ENCODE peak calls at places on chromosomes 1 and 21, in eight cellular contexts. G is fibroblast of lung, W is fibroblast of villous mesenchyme, J is IMR-90, Z is MCF 10A, O is kidney epithelial cell, E is GM10248, B is stomach. X is an unnamed sample.

GRCh38 chr1:174874337-174875053 is 125.3 kb upstream of the CACYBP start:
- DNase-seq in W (no peak), G (no peak), J (no peak), E (peak), Z (no peak), O (no peak), B (peak), X (no peak)

GRCh38 chr1:202155478-202156021 is 4.9 kb downstream of the PTPN7 start:
- DNase-seq in J (peak), E (no peak), G (peak), W (peak), Z (peak), O (peak), B (peak), X (peak)

GRCh38 chr1:84504580-84505021 is 1.6 kb upstream of the SPATA1 start:
- DNase-seq in W (peak), Z (peak), O (no peak), B (no peak), J (peak), E (no peak), G (peak), X (peak)

GRCh38 chr1:171486048-171486519 is 754 bp downstream of the PRRC2C start:
- DNase-seq in O (peak), W (peak), G (peak), Z (peak), J (peak), B (peak), E (peak), X (no peak)

GRCh38 chr1:227734858-227735780 is at the start of the genes JMJD4 and SNAP47:
- DNase-seq in E (peak), W (peak), G (peak), J (peak), B (peak), O (no peak), Z (peak), X (peak)

GRCh38 chr21:36450511-36450910 is 29.4 kb downstream of the CLDN14 start:
- DNase-seq in B (no peak), J (peak), W (no peak), Z (no peak), G (peak), E (no peak), O (no peak), X (peak)

GRCh38 chr1:69494171-69494570 is 73.6 kb upstream of the LRRC7 start:
- DNase-seq in W (peak), Z (no peak), G (peak), B (no peak), J (no peak), O (no peak), E (no peak), X (no peak)

GRCh38 chr21:35528109-35529042 is 479.3 kb upstream of the RUNX1 start:
- DNase-seq in W (peak), J (peak), G (no peak), B (no peak), Z (no peak), E (peak), O (no peak), X (no peak)

GRCh38 chr1:23865543-23865930 is 2.6 kb downstream of the FUCA1 start:
- DNase-seq in Z (peak), W (peak), E (peak), J (peak), O (peak), B (peak), G (peak), X (peak)

GRCh38 chr21:38820471-38821239 is 14.9 kb downstream of the ETS2 start:
- DNase-seq in Z (peak), B (no peak), W (peak), O (no peak), G (no peak), E (no peak), J (no peak), X (no peak)

GRCh38 chr1:90402893-90403849 is 313.9 kb downstream of the BARHL2 start:
- DNase-seq in B (peak), G (peak), E (no peak), Z (peak), W (peak), J (peak), O (peak), X (peak)

GRCh38 chr21:45611296-45611695 is 32.2 kb upstream of the PCBP3 start:
- DNase-seq in W (no peak), O (no peak), B (no peak), Z (no peak), J (no peak), E (no peak), G (no peak), X (no peak)

GRCh38 chr1:8018492-8019228 is 7.4 kb downstream of the ERRFI1 start:
- DNase-seq in W (peak), J (no peak), Z (no peak), G (peak), E (no peak), O (no peak), B (no peak), X (no peak)

GRCh38 chr1:94602312-94602711 is 60.8 kb upstream of the F3 start:
- DNase-seq in Z (peak), W (peak), O (no peak), G (peak), B (peak), J (peak), E (no peak), X (no peak)

GRCh38 chr1:14607295-14607694 is 8.8 kb downstream of the KAZN start:
- DNase-seq in Z (no peak), W (no peak), B (no peak), J (no peak), O (no peak), G (no peak), E (no peak), X (no peak)

GRCh38 chr1:14605945-14606344 is 7.5 kb downstream of the KAZN start:
- DNase-seq in J (no peak), Z (no peak), G (no peak), E (no peak), B (no peak), O (no peak), W (no peak), X (no peak)

GRCh38 chr1:14604414-14604813 is 5.9 kb downstream of the KAZN start:
- DNase-seq in Z (no peak), O (no peak), E (no peak), B (no peak), W (no peak), G (no peak), J (no peak), X (no peak)

GRCh38 chr1:14608308-14608707 is 9.8 kb downstream of the KAZN start:
- DNase-seq in J (no peak), W (no peak), E (no peak), O (no peak), G (no peak), B (no peak), Z (no peak), X (no peak)

GRCh38 chr1:14606632-14607031 is 8.1 kb downstream of the KAZN start:
- DNase-seq in W (no peak), Z (peak), E (no peak), G (no peak), O (no peak), B (no peak), J (no peak), X (no peak)
- TF ChIP-seq CTCF in W (no peak), Z (peak), E (no peak), G (no peak), O (peak), B (no peak), J (no peak), X (peak)

DNA sequence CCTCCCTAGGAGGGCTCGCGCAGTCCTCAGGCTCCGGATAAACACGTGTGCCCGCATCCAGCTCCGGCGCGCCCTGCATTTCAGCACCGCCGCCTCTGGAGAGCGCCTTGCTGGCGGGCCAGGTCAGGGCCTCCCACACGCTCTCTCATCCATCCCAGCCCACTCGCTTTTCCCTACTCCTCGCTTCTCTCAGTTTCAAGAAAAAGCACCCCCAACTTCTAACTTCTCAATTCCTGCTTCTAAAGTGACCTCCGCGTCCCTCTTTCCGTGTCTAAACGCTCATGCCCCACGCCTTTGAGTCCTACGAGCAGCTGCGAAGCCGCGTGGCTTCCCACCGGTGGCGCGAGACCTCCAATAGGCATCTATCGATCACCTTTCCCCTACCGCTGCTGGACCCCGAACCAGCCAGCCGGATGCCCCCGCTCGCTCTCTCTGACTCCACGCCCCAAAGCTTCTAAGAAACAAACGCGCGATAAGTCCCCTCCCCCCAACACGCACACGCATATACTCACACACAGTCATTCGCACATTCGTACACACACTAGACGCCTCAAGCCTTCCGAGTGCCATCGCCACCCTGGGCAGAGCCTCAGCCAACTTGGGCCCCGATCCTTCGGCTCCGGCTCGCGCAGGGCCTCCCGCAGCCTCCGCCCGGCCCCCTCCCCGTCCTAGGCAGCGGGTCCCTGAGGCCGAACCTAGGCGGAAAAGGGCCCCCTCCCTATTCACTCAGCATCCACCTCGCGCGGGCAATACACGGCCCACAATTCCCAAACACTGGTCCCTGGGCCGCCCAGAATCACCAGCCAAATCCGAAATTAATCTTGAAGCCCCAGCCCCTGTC is 1.1 kb downstream of the NMNAT2 start:
- DNase-seq in J (peak), E (peak), Z (no peak), G (peak), O (no peak), W (peak), B (peak), X (peak)
- TF ChIP-seq CTCF in J (no peak), E (no peak), Z (no peak), G (no peak), O (no peak), W (no peak), B (no peak), X (no peak)

GRCh38 chr1:156801409-156802121 is 15.1 kb downstream of the SH2D2A start:
- DNase-seq in B (no peak), W (peak), G (peak), E (no peak), O (no peak), J (peak), Z (no peak), X (no peak)
- TF ChIP-seq CTCF in B (no peak), W (peak), G (peak), E (no peak), O (no peak), J (peak), Z (no peak), X (peak)

GRCh38 chr1:86965012-86965826 is 50.8 kb downstream of the HS2ST1 start:
- DNase-seq in B (no peak), J (peak), W (peak), G (peak), Z (peak), E (no peak), O (no peak), X (peak)
- TF ChIP-seq CTCF in B (peak), J (peak), W (peak), G (peak), Z (peak), E (peak), O (peak), X (peak)

GRCh38 chr1:244918422-244919319 is 54.3 kb upstream of the HNRNPU start:
- DNase-seq in B (peak), Z (peak), G (peak), O (no peak), W (peak), E (peak), J (peak), X (peak)
- TF ChIP-seq CTCF in B (no peak), Z (no peak), G (no peak), O (no peak), W (peak), E (no peak), J (no peak), X (no peak)

DNA sequence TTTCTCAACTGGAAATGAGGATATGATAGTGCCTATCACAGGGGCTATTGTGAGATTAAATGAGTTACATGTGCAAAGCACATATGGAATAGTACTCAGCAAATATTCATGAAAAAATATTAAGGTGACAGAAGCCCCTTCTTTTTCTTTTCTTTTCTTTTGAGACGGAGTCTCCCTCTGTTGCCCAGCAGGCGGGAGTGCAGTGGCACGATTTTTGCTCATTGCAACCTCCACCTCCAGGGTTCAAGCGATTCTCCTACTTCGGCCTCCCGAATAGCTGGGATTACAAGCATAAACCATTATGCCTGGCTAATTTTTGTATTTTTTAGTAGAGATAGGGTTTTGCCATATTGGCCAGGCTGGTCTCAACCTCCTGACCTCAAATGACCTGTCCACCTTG is 139.4 kb downstream of the HIVEP3 start:
- DNase-seq in G (no peak), O (no peak), E (no peak), W (no peak), Z (no peak), J (no peak), B (no peak), X (no peak)
- TF ChIP-seq CTCF in G (no peak), O (no peak), E (no peak), W (peak), Z (no peak), J (peak), B (no peak), X (peak)

GRCh38 chr1:99527078-99527477 is 118.8 kb upstream of the PALMD start:
- DNase-seq in E (no peak), W (peak), B (no peak), O (no peak), Z (peak), G (peak), J (peak), X (no peak)
- TF ChIP-seq CTCF in E (no peak), W (peak), B (no peak), O (peak), Z (peak), G (peak), J (peak), X (peak)

GRCh38 chr21:28663111-28663693 is 329.5 kb downstream of the LTN1 start:
- DNase-seq in G (no peak), Z (no peak), E (no peak), B (no peak), O (no peak), J (no peak), W (no peak), X (no peak)
- TF ChIP-seq CTCF in G (no peak), Z (no peak), E (no peak), B (no peak), O (no peak), J (no peak), W (no peak), X (peak)

GRCh38 chr1:6082430-6082971 is 36.8 kb downstream of the KCNAB2 start:
- DNase-seq in O (no peak), Z (no peak), W (peak), G (no peak), B (no peak), E (no peak), J (no peak), X (no peak)
- TF ChIP-seq CTCF in O (peak), Z (no peak), W (peak), G (peak), B (peak), E (no peak), J (peak), X (peak)

DNA sequence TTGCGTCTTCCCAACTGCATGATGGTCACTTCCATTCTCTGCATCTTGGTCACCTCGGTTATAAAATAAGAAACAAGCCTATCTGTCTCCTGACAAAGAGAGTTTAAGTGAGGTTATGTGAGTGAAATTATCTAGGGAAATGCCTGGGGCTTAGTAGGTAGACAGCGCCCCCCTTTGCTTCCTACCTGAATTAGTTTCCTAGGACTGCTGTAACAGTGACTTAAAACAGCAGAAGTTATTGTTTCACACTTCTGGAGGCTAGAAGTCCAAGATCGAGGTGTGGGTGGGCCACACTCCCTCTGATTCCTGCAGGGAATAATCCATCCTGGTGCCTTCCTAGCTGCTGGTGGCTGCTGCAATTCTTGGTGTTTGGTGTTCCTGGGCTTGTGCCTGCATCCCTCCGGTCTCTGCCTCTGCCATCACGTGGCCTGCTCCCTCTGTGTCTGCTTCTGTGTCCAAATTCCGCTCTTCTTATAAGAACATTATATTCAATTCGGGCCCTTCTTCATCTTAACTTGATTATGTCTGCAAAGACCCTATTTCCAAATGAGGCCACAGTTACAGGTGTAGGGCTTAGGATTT is 92.6 kb downstream of the IGSF21 start:
- DNase-seq in E (no peak), W (no peak), J (no peak), Z (no peak), B (no peak), G (no peak), O (no peak), X (no peak)
- TF ChIP-seq CTCF in E (no peak), W (no peak), J (no peak), Z (no peak), B (no peak), G (no peak), O (no peak), X (no peak)

X was measured in osteoblast.